ENCODE peak calls at places on chromosomes 1 and 21, in six cellular contexts. H, D, L, F, Z and P are unnamed samples.

GRCh38 chr1:28259935-28260802 is 851 bp downstream of the SESN2 start:
- DNase-seq in H (peak), D (no peak), L (no peak), F (peak), Z (peak), P (peak)

GRCh38 chr21:14750041-14750440 is 203.9 kb upstream of the SAMSN1 start:
- DNase-seq in H (no peak), D (no peak), L (no peak), F (no peak), Z (no peak), P (no peak)

GRCh38 chr1:202540448-202540847 is 169.8 kb downstream of the SYT2 start:
- DNase-seq in H (no peak), D (no peak), L (no peak), F (no peak), Z (no peak), P (no peak)

GRCh38 chr1:25744636-25745425 is 55.2 kb upstream of the SELENON start:
- DNase-seq in H (no peak), D (no peak), L (no peak), F (no peak), Z (no peak), P (peak)

GRCh38 chr1:19762175-19762779 is 37.4 kb downstream of the TMCO4 start:
- DNase-seq in H (peak), D (no peak), L (no peak), F (no peak), Z (peak), P (peak)

GRCh38 chr21:35543746-35544145 is 494.6 kb upstream of the RUNX1 start:
- DNase-seq in H (no peak), D (no peak), L (no peak), F (no peak), Z (no peak), P (no peak)

GRCh38 chr1:181124206-181124825 is 35.8 kb downstream of the IER5 start:
- DNase-seq in H (no peak), D (no peak), L (no peak), F (no peak), Z (no peak), P (no peak)

GRCh38 chr1:180918519-180918918 is 5.8 kb downstream of the KIAA1614 start:
- DNase-seq in H (no peak), D (no peak), L (peak), F (no peak), Z (no peak), P (no peak)

GRCh38 chr21:35449846-35450245 is 400.7 kb upstream of the RUNX1 start:
- DNase-seq in H (no peak), D (no peak), L (no peak), F (no peak), Z (no peak), P (no peak)

GRCh38 chr1:40880813-40881549 is 18.8 kb upstream of the CITED4 start:
- DNase-seq in H (no peak), D (no peak), L (no peak), F (no peak), Z (no peak), P (peak)

GRCh38 chr1:93880731-93881130 is 1.7 kb upstream of the DNTTIP2 start:
- DNase-seq in H (no peak), D (no peak), L (no peak), F (no peak), Z (no peak), P (no peak)

GRCh38 chr1:209732725-209733124 is 23.1 kb upstream of the TRAF3IP3 start:
- DNase-seq in H (no peak), D (no peak), L (no peak), F (no peak), Z (no peak), P (no peak)

GRCh38 chr1:163036661-163037060 is 32.5 kb upstream of the RGS4 start:
- DNase-seq in H (no peak), D (no peak), L (no peak), F (no peak), Z (no peak), P (no peak)

GRCh38 chr21:15820857-15821256 is 91.1 kb downstream of the USP25 start:
- DNase-seq in H (no peak), D (no peak), L (no peak), F (no peak), Z (no peak), P (no peak)

GRCh38 chr21:29979043-29979442 is 39.2 kb upstream of the GRIK1 start:
- DNase-seq in H (no peak), D (no peak), L (no peak), F (no peak), Z (no peak), P (no peak)

GRCh38 chr1:63148825-63149645 is 173.3 kb upstream of the FOXD3 start:
- DNase-seq in H (no peak), D (no peak), L (no peak), F (no peak), Z (peak), P (peak)

GRCh38 chr1:16174261-16174871 is 18.5 kb upstream of the EPHA2 start:
- DNase-seq in H (peak), D (no peak), L (no peak), F (no peak), Z (no peak), P (no peak)

GRCh38 chr1:206537141-206537540 is 29.8 kb downstream of the RASSF5 start:
- DNase-seq in H (no peak), D (no peak), L (no peak), F (no peak), Z (no peak), P (no peak)

DNA sequence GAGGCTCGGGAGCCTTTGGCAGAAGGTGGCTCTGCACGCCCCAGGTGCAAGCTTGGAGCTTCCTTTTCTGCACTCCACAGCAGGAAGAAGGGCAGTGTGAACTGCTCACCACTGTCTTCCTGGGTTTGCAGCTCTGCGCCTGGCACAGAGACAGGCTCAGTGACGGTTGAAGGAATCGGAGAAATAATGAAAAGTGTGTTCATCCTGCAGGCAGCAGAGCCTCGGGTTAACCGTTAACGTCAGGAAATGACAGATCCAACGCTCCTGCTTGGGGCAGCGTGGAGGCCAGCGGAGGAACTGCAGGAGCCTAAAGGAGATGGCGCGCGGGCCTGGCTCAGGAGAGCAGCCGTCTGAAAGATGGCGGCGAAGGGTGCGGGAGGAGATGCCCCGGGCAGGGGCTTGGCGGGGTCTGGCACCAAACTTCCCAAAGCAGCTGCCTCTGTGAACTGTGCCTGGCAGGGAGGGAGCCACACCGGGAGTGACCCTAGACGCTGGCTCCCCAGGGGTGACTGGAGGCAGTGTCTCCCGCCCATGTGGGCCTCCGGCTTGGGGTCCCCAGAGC is 10.9 kb upstream of the SAMD11 start:
- DNase-seq in H (no peak), D (no peak), L (no peak), F (peak), Z (peak), P (no peak)
- TF ChIP-seq CTCF in H (no peak), D (peak), L (no peak), F (no peak), Z (peak), P (no peak)

GRCh38 chr21:39319814-39320332 is 6.4 kb upstream of the BRWD1 start:
- DNase-seq in H (no peak), D (no peak), L (no peak), F (peak), Z (peak), P (no peak)
- H3K4me3 ChIP-seq in H (no peak), D (no peak), L (no peak), F (no peak), Z (no peak), P (no peak)

GRCh38 chr1:196454792-196455191 is 153.4 kb downstream of the KCNT2 start:
- DNase-seq in H (no peak), D (no peak), L (no peak), F (no peak), Z (no peak), P (no peak)
- TF ChIP-seq CTCF in H (no peak), D (no peak), L (no peak), F (no peak), Z (no peak), P (no peak)

GRCh38 chr1:24186031-24186710 is 918 bp downstream of the IFNLR1 start:
- DNase-seq in H (no peak), D (no peak), L (no peak), F (no peak), Z (no peak), P (no peak)
- H3K4me3 ChIP-seq in H (peak), D (peak), L (peak), F (no peak), Z (no peak), P (no peak)

DNA sequence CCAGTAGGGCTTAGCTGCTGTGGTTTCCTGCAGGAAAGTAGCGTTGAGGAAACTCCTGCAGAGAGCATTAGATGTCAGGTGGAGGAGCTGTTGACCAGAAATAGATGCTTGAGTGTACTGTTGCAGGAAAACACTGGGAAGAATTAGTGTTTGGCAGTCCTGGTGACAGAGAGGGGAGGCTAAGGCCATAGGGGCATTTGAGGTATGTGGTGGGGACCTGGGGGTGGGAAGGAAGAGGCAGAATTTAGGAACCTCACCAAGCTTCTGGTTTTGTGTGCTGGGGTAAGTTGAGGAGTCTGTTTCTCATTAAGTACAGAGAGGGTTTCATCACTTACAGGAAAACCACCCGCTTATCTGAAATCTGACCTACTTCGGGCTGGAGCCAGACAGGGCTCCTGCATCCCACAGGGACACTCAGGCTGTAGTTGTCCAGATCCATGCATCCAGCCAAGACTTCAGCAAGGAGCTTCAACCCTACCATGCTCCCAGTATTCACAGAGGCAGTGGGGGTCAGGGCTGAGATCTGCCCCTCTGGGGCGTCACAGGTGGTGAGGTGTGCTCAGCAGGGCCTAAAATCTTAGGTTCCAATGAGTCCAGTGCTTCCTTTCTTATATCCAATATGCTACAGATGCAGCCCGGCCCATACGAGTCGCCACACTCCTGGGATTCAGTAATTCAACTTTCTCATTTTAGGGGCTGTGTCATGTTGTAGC is 15.1 kb downstream of the SH2D2A start:
- DNase-seq in H (no peak), D (no peak), L (no peak), F (peak), Z (peak), P (no peak)
- TF ChIP-seq CTCF in H (no peak), D (no peak), L (no peak), F (no peak), Z (peak), P (no peak)

GRCh38 chr1:228175316-228176023 is 9.9 kb downstream of the IBA57 start:
- DNase-seq in H (no peak), D (no peak), L (no peak), F (no peak), Z (no peak), P (no peak)

GRCh38 chr1:228176024-228176395 is 10.4 kb downstream of the IBA57 start:
- DNase-seq in H (no peak), D (no peak), L (no peak), F (no peak), Z (no peak), P (no peak)

GRCh38 chr1:228177936-228178710 is 12.5 kb downstream of the IBA57 start:
- DNase-seq in H (no peak), D (no peak), L (no peak), F (peak), Z (no peak), P (no peak)

GRCh38 chr1:228177183-228177475 is 11.5 kb downstream of the IBA57 start:
- DNase-seq in H (no peak), D (no peak), L (no peak), F (no peak), Z (no peak), P (no peak)

GRCh38 chr1:228176461-228177182 is 11.0 kb downstream of the IBA57 start:
- DNase-seq in H (no peak), D (no peak), L (no peak), F (no peak), Z (no peak), P (no peak)
- H3K4me3 ChIP-seq in H (no peak), D (no peak), L (no peak), F (no peak), Z (no peak), P (no peak)

GRCh38 chr1:102434421-102434820 is 437.7 kb upstream of the OLFM3 start:
- DNase-seq in H (no peak), D (peak), L (no peak), F (no peak), Z (peak), P (no peak)
- TF ChIP-seq CTCF in H (no peak), D (peak), L (peak), F (no peak), Z (no peak), P (no peak)

GRCh38 chr1:183023601-183024351 is 556 bp downstream of the LAMC1 start:
- DNase-seq in H (peak), D (no peak), L (no peak), F (peak), Z (peak), P (peak)

GRCh38 chr1:183024352-183025337 is 1.4 kb downstream of the LAMC1 start:
- DNase-seq in H (no peak), D (no peak), L (no peak), F (no peak), Z (peak), P (no peak)

GRCh38 chr1:183027791-183028190 is 4.6 kb downstream of the LAMC1 start:
- DNase-seq in H (no peak), D (no peak), L (no peak), F (no peak), Z (no peak), P (no peak)

GRCh38 chr1:183027031-183027430 is 3.8 kb downstream of the LAMC1 start:
- DNase-seq in H (no peak), D (no peak), L (no peak), F (no peak), Z (no peak), P (no peak)

DNA sequence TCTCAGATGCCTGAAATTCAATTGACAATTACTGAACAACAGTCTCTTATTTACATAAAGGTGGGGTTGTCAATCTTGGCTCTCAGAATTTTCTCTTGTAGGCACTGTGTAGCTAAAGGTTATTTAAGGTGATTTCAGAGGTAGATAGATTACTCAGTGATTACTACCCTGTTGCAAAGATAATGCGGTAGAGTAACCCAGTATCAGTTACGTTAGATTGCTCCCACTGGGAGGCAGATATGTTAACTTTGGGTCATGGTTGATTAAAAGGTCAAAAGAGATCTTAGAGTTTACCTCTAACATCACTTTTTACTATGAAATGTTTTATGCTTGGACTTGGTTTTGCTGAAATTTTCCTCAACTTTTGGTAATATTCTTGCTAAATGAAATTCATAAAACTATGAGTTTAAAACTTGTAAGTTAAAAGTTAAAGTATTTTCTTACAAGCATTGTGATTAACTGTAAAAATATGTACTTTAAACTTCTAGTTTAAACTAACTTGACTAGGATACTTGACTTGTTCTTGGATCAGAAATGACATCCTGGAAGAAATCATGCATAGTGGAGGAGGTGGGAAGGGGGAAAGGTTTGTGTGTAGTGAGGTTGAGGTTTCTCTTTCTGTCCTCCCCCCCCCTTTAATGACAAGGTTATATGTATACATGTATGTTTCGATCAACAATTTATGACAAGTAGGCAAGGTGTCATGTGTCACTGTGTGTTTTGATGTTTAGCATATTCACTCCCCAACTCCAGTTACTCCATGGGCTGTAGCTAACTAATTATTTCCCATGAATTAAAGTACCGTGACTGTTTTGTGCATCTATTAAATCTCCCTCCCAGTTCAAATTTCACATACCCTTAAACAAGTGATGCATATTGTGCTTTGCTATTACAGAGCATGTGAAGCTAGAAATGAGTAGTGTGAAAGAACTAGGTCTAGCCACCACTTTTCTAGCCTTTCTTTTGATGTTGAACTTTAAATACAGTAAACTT is 2.9 kb downstream of the LAMC1 start:
- DNase-seq in H (no peak), D (no peak), L (peak), F (no peak), Z (peak), P (no peak)
- H3K4me3 ChIP-seq in H (peak), D (peak), L (peak), F (no peak), Z (peak), P (peak)

DNA sequence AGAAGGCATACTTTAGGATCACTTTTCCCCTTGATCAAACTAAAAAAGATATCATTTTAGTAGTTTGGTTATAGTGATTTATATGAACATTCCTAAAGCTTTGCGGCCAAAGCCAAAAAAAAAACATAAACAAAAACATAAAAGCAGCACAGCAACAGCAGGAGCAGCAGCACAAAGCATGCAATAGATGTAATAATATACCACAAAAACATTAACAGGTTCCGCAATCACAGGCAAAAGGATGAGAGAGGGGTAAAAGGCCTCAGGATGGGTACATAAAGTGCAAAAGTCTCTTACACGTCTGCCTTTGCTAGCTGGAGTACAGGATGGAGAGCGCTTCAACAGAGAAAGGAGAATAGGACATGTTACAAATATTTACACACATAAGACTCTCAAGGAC is 119.0 kb downstream of the COQ8A start:
- DNase-seq in H (no peak), D (no peak), L (no peak), F (no peak), Z (no peak), P (no peak)
- TF ChIP-seq CTCF in H (no peak), D (no peak), L (no peak), F (no peak), Z (no peak), P (no peak)

DNA sequence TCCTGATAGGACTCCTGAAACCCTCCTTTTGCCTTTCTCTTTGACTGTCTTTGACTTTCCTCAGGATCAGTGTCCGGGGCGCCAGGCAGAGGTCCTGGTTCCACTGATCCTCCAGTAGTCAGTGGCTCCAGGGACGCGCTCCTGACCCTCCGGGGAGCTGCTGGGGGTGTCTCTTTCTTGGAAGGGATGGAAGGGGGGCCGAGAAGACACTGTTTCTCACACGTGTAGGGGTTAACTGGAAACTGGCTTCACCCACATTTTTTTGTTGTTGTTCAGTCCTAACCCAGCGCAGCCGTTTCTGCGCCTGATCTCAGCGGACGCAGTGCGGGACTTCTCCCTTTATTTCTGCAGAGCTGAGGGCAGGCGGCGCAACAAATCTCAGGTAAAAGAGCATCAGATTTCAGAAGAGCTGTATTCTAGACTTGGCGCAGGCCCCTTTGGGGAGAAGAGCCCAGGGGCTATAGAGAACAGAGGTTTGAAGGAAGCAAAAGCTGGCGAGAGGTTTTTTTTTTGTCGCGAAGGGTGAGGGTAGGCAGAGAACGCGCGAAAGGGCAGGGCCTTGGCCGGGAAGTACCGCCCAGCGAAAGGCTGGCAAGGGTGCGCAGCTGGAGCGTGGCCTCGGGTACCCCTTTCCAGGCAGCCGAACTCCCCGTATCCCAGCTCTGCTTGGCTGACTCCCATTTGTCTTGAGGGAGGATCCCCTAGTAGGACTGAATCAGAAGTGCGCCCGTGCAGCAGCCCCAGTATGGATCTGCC is 4.3 kb upstream of the LHX9 start:
- DNase-seq in H (no peak), D (no peak), L (no peak), F (no peak), Z (peak), P (no peak)
- H3K4me3 ChIP-seq in H (no peak), D (no peak), L (no peak), F (no peak), Z (no peak), P (no peak)